ENCODE peak calls at places on chromosome 7, in six cellular contexts. P is K562, N is GM12891, M is GM12878, F is H1, B is HepG2. A is an unnamed sample.

GRCh38 chr7:81736088-81736487 is 33.8 kb downstream of the HGF start:
- DNase-seq in P (no peak), N (no peak), M (no peak), F (no peak), B (no peak), A (no peak)

GRCh38 chr7:13915891-13916290 is 73.6 kb downstream of the ETV1 start:
- DNase-seq in P (no peak), N (no peak), M (no peak), F (no peak), B (no peak), A (no peak)

GRCh38 chr7:142355328-142355727 is 97.5 kb upstream of the PRSS58 start:
- DNase-seq in P (no peak), N (no peak), M (no peak), F (no peak), B (no peak), A (no peak)

GRCh38 chr7:151744051-151744580 is 132.8 kb downstream of the PRKAG2 start:
- DNase-seq in P (no peak), N (no peak), M (no peak), F (no peak), B (no peak), A (no peak)

GRCh38 chr7:139232893-139233292 is 1.9 kb downstream of the UBN2 start:
- DNase-seq in P (no peak), N (no peak), M (no peak), F (no peak), B (no peak), A (no peak)

GRCh38 chr7:149719050-149719899 is 54.1 kb downstream of the ZNF467 start:
- DNase-seq in P (peak; percentile 88), N (no peak), M (no peak), F (no peak), B (no peak), A (no peak)

GRCh38 chr7:69395072-69395714 is 203.1 kb upstream of the AUTS2 start:
- DNase-seq in P (no peak), N (no peak), M (no peak), F (no peak), B (no peak), A (no peak)

GRCh38 chr7:47648301-47648900 is 66.5 kb upstream of the TNS3 start:
- DNase-seq in P (no peak), N (no peak), M (no peak), F (no peak), B (no peak), A (no peak)

GRCh38 chr7:32318300-32319018 is 171.7 kb downstream of the LSM5 start:
- DNase-seq in P (no peak), N (no peak), M (no peak), F (no peak), B (no peak), A (no peak)

GRCh38 chr7:82624337-82624736 is 180.8 kb upstream of the CACNA2D1 start:
- DNase-seq in P (no peak), N (no peak), M (no peak), F (no peak), B (no peak), A (no peak)

GRCh38 chr7:32680259-32681173 is 185.2 kb downstream of the AVL9 start:
- DNase-seq in P (no peak), N (no peak), M (no peak), F (peak; percentile 10), B (no peak), A (no peak)

GRCh38 chr7:157044943-157045660 is 34.6 kb upstream of the MNX1 start:
- DNase-seq in P (peak; percentile 11), N (no peak), M (no peak), F (no peak), B (no peak), A (no peak)

GRCh38 chr7:70738080-70738479 is 393.9 kb upstream of the GALNT17 start:
- DNase-seq in P (no peak), N (no peak), M (no peak), F (no peak), B (no peak), A (no peak)

GRCh38 chr7:38851321-38851720 is 57.7 kb downstream of the VPS41 start:
- DNase-seq in P (no peak), N (no peak), M (no peak), F (no peak), B (no peak), A (no peak)

GRCh38 chr7:117538053-117538452 is 58.2 kb downstream of the CFTR start:
- DNase-seq in P (no peak), N (no peak), M (no peak), F (no peak), B (no peak), A (no peak)

GRCh38 chr7:21616796-21617436 is 74.1 kb downstream of the DNAH11 start:
- DNase-seq in P (no peak), N (no peak), M (no peak), F (no peak), B (no peak), A (no peak)

GRCh38 chr7:48118041-48118440 is 29.0 kb downstream of the UPP1 start:
- DNase-seq in P (no peak), N (no peak), M (no peak), F (no peak), B (no peak), A (no peak)

GRCh38 chr7:46854958-46855473 is 726.9 kb downstream of the TNS3 start:
- DNase-seq in P (no peak), N (no peak), M (no peak), F (no peak), B (no peak), A (no peak)

GRCh38 chr7:31423994-31424393 is 83.5 kb upstream of the NEUROD6 start:
- DNase-seq in P (no peak), N (no peak), M (no peak), F (no peak), B (no peak), A (no peak)

GRCh38 chr7:140312141-140312846 is 86.0 kb downstream of the SLC37A3 start:
- DNase-seq in P (no peak), N (no peak), M (no peak), F (no peak), B (no peak), A (no peak)

GRCh38 chr7:12770227-12770975 is 83.0 kb downstream of the ARL4A start:
- DNase-seq in P (no peak), N (no peak), M (no peak), F (no peak), B (peak; percentile 5), A (no peak)

GRCh38 chr7:131203291-131203976 is 124.2 kb upstream of the MKLN1 start:
- DNase-seq in P (no peak), N (no peak), M (no peak), F (no peak), B (no peak), A (no peak)

GRCh38 chr7:131210618-131211017 is 117.1 kb upstream of the MKLN1 start:
- DNase-seq in P (no peak), N (no peak), M (no peak), F (no peak), B (no peak), A (no peak)

GRCh38 chr7:131211500-131211899 is 116.2 kb upstream of the MKLN1 start:
- DNase-seq in P (no peak), N (no peak), M (no peak), F (no peak), B (no peak), A (no peak)

GRCh38 chr7:131212114-131212513 is 115.6 kb upstream of the MKLN1 start:
- DNase-seq in P (no peak), N (no peak), M (no peak), F (no peak), B (no peak), A (no peak)

DNA sequence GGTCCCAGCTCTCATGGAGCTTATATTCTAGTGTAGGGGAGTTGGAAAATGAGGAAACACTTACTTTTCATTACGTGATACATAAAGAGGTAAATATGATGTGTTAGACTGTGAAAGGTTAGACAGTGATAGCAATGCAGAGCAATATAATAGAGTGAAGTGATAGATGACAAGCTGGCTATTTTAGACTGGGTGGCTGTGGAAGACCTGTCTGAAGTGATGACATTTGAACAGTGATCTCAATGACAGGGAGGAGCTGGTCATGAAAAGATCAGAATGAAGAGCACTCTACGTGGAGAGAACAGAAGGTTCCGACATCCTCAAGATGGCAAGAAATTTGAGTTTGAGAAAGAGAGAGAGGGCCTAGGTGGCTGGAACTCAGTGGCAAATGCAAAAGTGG is 118.9 kb upstream of the MKLN1 start:
- DNase-seq in P (no peak), N (no peak), M (no peak), F (no peak), B (no peak), A (no peak)
- TF ChIP-seq POLR2A in P (no peak), N (no peak), M (no peak), F (no peak), B (no peak), A (no peak)

GRCh38 chr7:17086403-17086802 is 204.6 kb upstream of the AGR3 start:
- DNase-seq in P (no peak), N (no peak), M (no peak), F (no peak), B (peak; percentile 59), A (no peak)

GRCh38 chr7:17095001-17095574 is 203.4 kb upstream of the AHR start:
- DNase-seq in P (no peak), N (no peak), M (no peak), F (no peak), B (no peak), A (no peak)

GRCh38 chr7:17085186-17085585 is 203.4 kb upstream of the AGR3 start:
- DNase-seq in P (no peak), N (no peak), M (no peak), F (no peak), B (peak; percentile 45), A (no peak)

GRCh38 chr7:17095951-17096350 is 202.5 kb upstream of the AHR start:
- DNase-seq in P (no peak), N (no peak), M (no peak), F (no peak), B (no peak), A (no peak)

DNA sequence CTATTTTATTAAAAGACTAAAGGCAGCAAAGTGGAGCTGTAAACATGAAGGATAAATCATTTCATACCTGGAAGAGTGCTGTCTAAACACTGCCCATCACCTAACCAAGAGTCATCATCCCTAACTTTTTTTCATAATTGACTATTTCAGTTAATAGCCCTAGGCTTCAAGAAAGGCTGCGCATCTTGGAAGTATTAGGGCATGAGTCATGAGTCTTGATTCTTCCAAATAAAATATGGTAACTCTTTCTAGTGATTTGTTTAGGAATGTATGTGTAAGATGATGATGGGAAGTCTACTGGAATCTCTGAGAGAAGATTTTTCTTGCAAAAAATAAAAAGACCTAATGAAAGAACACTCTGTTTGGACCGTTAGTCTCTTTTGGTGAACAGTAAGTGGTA is 207.7 kb upstream of the AHR start:
- DNase-seq in P (no peak), N (no peak), M (no peak), F (no peak), B (no peak), A (no peak)
- TF ChIP-seq TAF1 in P (no peak), N (no peak), M (no peak), F (no peak), B (no peak), A (no peak)

DNA sequence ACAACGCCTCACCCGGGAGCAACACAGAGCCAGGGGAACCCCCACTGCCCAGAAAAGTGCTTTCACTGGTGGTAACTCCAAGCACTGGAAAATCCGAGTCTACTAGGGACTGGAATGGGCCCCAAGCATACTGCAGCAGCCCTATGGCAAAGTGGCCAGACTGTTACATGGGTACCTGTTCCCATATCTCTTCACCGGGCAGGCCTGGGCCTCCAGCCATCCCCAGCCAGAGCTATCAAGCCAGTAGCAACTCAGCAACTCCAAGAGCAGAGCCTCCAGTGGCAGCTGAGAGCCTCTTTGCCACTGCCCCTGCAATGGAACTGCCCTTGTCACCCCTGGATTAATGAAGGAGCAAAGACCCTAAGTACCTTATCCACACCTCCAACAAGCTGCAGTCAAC is 73.5 kb downstream of the HBP1 start:
- DNase-seq in P (no peak), N (no peak), M (no peak), F (no peak), B (no peak), A (no peak)
- TF ChIP-seq POLR2A in P (no peak), N (no peak), M (no peak), F (no peak), B (no peak), A (no peak)

GRCh38 chr7:6642239-6642839 is 5.2 kb downstream of the ZNF316 start:
- DNase-seq in P (no peak), N (no peak), M (no peak), F (no peak), B (no peak), A (no peak)
- TF ChIP-seq TAF1 in P (no peak), N (no peak), M (no peak), F (no peak), B (no peak), A (no peak)